ENCODE peak calls at places on chromosomes 12 and 14, in six cellular contexts. V is GM12865, Q is dorsolateral prefrontal cortex, K is astrocyte of the spinal cord, H is OCI-LY7, C is neural progenitor cell. U is an unnamed sample.

GRCh38 chr12:26520869-26521268 is 312.1 kb downstream of the ITPR2 start:
- DNase-seq in H (no peak), K (no peak), Q (no peak), V (peak), C (no peak), U (no peak)

GRCh38 chr12:70418101-70418500 is 52.0 kb downstream of the KCNMB4 start:
- DNase-seq in Q (peak), K (no peak), H (no peak), V (no peak), C (no peak), U (peak)

GRCh38 chr14:96705422-96706092 is 91.6 kb upstream of the VRK1 start:
- DNase-seq in C (no peak), V (no peak), Q (no peak), H (no peak), K (no peak), U (no peak)

GRCh38 chr12:10718279-10718821 is 4.8 kb downstream of the YBX3 start:
- DNase-seq in H (no peak), K (peak), C (peak), V (no peak), Q (no peak), U (peak)

GRCh38 chr14:58777541-58777979 is 139.8 kb downstream of the DACT1 start:
- DNase-seq in V (peak), K (peak), H (no peak), Q (no peak), C (peak), U (peak)

GRCh38 chr12:108629824-108630476 is 3.7 kb downstream of the SELPLG start:
- DNase-seq in C (no peak), H (no peak), K (peak), V (no peak), Q (no peak), U (peak)

GRCh38 chr14:104087505-104087904 is 2.0 kb downstream of the ASPG start:
- DNase-seq in V (no peak), K (no peak), Q (no peak), H (no peak), C (no peak), U (no peak)

GRCh38 chr12:70659077-70659606 is 21.9 kb upstream of the PTPRB start:
- DNase-seq in K (no peak), V (no peak), C (no peak), H (no peak), Q (no peak), U (no peak)

GRCh38 chr12:105470601-105471000 is 140.1 kb downstream of the C12orf75 start:
- DNase-seq in Q (no peak), C (no peak), V (no peak), H (no peak), K (no peak), U (no peak)

GRCh38 chr14:29085546-29085945 is 319.0 kb downstream of the FOXG1 start:
- DNase-seq in K (no peak), Q (no peak), V (no peak), H (no peak), C (peak), U (peak)

GRCh38 chr14:96583605-96584041 is 81.4 kb downstream of the PAPOLA start:
- DNase-seq in C (no peak), Q (no peak), H (no peak), K (no peak), V (no peak), U (no peak)

GRCh38 chr12:53737494-53737808 is 10.2 kb upstream of the CALCOCO1 start:
- DNase-seq in Q (no peak), C (no peak), H (no peak), V (no peak), K (no peak), U (no peak)

GRCh38 chr12:53737951-53738833 is 10.9 kb upstream of the CALCOCO1 start:
- DNase-seq in V (no peak), K (no peak), H (no peak), Q (no peak), C (peak), U (no peak)

GRCh38 chr12:53738834-53739284 is 11.6 kb upstream of the CALCOCO1 start:
- DNase-seq in H (no peak), Q (no peak), K (no peak), C (no peak), V (no peak), U (no peak)

GRCh38 chr12:53739285-53740129 is 12.3 kb upstream of the CALCOCO1 start:
- DNase-seq in V (no peak), K (no peak), H (no peak), C (no peak), Q (no peak), U (peak)

GRCh38 chr12:53740130-53740491 is 11.7 kb downstream of the CISTR start:
- DNase-seq in K (no peak), Q (no peak), V (no peak), C (no peak), H (peak), U (no peak)
- TF ChIP-seq CTCF in K (no peak), Q (no peak), V (no peak), C (no peak), H (peak), U (no peak)

GRCh38 chr12:7497661-7498060 is 5.9 kb downstream of the CD163 start:
- DNase-seq in V (no peak), H (no peak), Q (no peak), C (no peak), K (peak), U (no peak)

GRCh38 chr12:7498832-7499231 is 4.7 kb downstream of the CD163 start:
- DNase-seq in Q (no peak), C (no peak), V (no peak), H (no peak), K (peak), U (peak)

GRCh38 chr12:7503686-7504085 is at the start of gene CD163:
- DNase-seq in K (no peak), Q (no peak), V (no peak), H (no peak), C (no peak), U (no peak)

GRCh38 chr12:7502612-7503011 is 965 bp downstream of the CD163 start:
- DNase-seq in V (no peak), Q (no peak), K (no peak), C (no peak), H (no peak), U (no peak)

GRCh38 chr12:7501031-7501585 is 2.5 kb downstream of the CD163 start:
- DNase-seq in K (peak), H (no peak), Q (no peak), V (no peak), C (no peak), U (peak)
- H3K4me3 ChIP-seq in K (no peak), H (no peak), Q (peak), V (no peak), C (no peak), U (no peak)

GRCh38 chr12:59173696-59174095 is 253.4 kb upstream of the LRIG3 start:
- DNase-seq in K (no peak), H (no peak), Q (no peak), C (no peak), V (no peak), U (no peak)
- TF ChIP-seq CTCF in K (peak), H (no peak), Q (peak), C (peak), V (no peak), U (peak)

DNA sequence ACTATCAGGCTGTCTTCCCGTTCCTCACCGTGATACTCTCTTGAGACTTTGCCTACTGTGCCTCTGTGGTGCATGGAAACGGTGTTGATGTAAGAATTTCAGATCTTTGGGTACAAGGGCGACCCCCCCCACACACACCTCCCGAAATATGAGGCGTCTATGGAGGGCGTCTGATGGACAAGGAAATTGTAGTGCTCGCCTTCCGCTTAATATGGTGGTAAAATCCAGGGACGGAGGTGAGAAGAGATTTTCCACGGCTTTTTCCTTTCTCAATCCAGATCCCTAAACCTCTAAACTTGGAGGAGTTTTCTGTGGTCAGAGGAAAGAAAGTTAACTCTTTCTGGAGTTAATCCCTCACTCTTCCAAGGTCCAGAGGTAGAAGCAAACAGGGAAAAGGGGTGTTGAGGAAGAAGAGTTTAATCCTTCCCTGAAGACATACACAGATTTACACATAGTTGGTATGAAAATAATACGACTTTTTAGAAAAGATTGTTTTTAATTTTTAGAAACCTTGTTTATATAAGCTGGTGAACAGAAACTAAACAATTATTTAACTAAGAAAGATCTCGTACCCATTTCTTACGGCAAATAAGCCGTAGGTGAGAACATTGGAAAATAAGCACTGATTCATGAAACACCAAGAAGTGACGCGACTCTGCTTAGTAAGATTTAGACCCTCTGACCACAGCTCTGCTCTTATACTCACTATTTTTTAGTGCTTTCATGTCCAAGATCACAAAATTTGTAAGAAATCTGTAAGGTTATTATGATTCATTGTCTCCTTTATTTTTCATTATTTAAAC is 23.1 kb upstream of the RNASE12 start:
- DNase-seq in V (no peak), C (peak), K (peak), Q (no peak), H (no peak), U (peak)
- H3K4me3 ChIP-seq in V (peak), C (peak), K (peak), Q (peak), H (peak), U (peak)

DNA sequence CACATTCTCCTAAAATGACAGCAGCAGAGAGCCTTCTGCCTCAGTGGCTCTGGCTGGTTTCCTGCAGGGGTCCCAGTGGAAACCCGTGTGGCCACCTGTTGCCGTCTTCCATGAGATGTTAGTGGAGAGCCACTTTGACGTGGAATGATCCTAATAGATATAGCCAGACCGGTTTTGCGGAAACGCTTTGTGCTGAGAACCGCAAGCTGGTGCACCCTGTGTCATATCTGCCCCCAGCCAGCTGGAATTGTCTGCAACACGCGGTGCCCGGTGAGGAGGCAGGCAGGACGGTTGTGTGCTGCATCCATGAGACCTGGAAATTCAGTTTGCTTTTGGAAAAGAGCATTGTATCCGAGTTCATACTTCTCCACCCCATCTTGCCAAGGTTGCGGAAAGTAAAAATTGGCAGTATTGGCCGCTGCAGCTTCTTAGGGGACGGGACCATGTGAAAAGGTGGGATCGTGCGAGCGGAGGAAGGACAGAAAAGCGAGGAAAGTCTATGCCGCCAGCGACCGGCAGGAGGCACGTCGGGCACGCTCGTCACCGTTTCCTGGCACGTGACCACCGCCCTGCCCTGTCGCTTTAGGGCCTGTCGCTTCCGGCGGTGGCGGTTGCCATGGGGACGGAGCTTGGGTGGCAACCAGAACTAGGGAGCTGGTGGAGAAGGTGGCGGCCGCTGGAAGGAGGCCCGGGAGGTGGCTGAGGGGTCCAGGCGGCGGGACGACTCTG is at the start of gene CFAP251:
- DNase-seq in V (peak), K (peak), Q (peak), C (peak), H (peak), U (no peak)
- TF ChIP-seq CTCF in V (peak), K (peak), Q (peak), C (peak), H (peak), U (no peak)

U was measured in fibroblast of villous mesenchyme.